ENCODE peak calls at places on chromosomes 4 and X, in eight cellular contexts. C is stimulated activated CD4-positive, alpha-beta T cell treated with anti-CD3 and anti-CD28 coated beads, Interleukin-12 subunit alpha, Interleukin-12 subunit beta, amount 100 ng/mL, for 4 hours; J is NCI-H510A; T is activated naive CD4-positive, alpha-beta T cell treated with Interleukin-2 at 50 U/mL for 16 hours; B is astrocyte of the cerebellum; Q is NCI-H2081; S is kidney glomerular epithelial cell; K is natural killer cell. V is an unnamed sample.

GRCh38 chrX:77938083-77938482 is 27.6 kb downstream of the ATP7A start:
- DNase-seq in C (no peak), J (no peak), T (no peak), B (no peak), Q (no peak), S (no peak), K (no peak), V (no peak)

GRCh38 chr4:179855471-179855870 is 2387.7 kb upstream of the TENM3 start:
- DNase-seq in C (no peak), J (no peak), T (no peak), B (no peak), Q (no peak), S (no peak), K (no peak), V (no peak)

GRCh38 chrX:136200466-136200865 is 50.7 kb downstream of the MAP7D3 start:
- DNase-seq in C (no peak), J (no peak), T (no peak), B (peak; percentile 33), Q (no peak), S (peak; percentile 8), K (no peak), V (no peak)

GRCh38 chr4:89109841-89110540 is 1.3 kb upstream of the TIGD2 start:
- DNase-seq in C (no peak), J (no peak), T (no peak), B (no peak), Q (no peak), S (no peak), K (no peak), V (no peak)

GRCh38 chrX:129590596-129590995 is 50.5 kb downstream of the OCRL start:
- DNase-seq in C (no peak), J (no peak), T (no peak), B (no peak), Q (no peak), S (no peak), K (no peak), V (no peak)

GRCh38 chrX:153600032-153600373 is 1.1 kb upstream of the CCNQ start:
- DNase-seq in C (no peak), J (no peak), T (peak; percentile 2), B (no peak), Q (no peak), S (peak; percentile 4), K (no peak), V (no peak)

GRCh38 chr4:83054928-83055327 is 19.9 kb downstream of the COPS4 start:
- DNase-seq in C (no peak), J (no peak), T (no peak), B (peak; percentile 9), Q (no peak), S (peak; percentile 9), K (no peak), V (no peak)

GRCh38 chrX:21748235-21748634 is 9.7 kb downstream of the SMPX start:
- DNase-seq in C (no peak), J (no peak), T (no peak), B (no peak), Q (no peak), S (no peak), K (no peak), V (no peak)

GRCh38 chrX:10900585-10901289 is 210.4 kb upstream of the HCCS start:
- DNase-seq in C (no peak), J (no peak), T (no peak), B (peak; percentile 49), Q (no peak), S (peak; percentile 29), K (no peak), V (no peak)

GRCh38 chr4:98260579-98261290 is 449 bp upstream of the RAP1GDS1 start:
- DNase-seq in C (peak; percentile 93), J (peak; percentile 86), T (peak; percentile 94), B (peak; percentile 94), Q (peak; percentile 91), S (peak; percentile 96), K (peak; percentile 78), V (peak; percentile 59)

GRCh38 chr4:140947507-140947906 is 185.8 kb downstream of the RNF150 start:
- DNase-seq in C (no peak), J (no peak), T (no peak), B (no peak), Q (no peak), S (no peak), K (no peak), V (no peak)

GRCh38 chrX:11111947-11112346 is 815 bp downstream of the HCCS start:
- DNase-seq in C (no peak), J (no peak), T (no peak), B (no peak), Q (no peak), S (no peak), K (no peak), V (no peak)

GRCh38 chr4:123701046-123701445 is 304.5 kb downstream of the SPRY1 start:
- DNase-seq in C (no peak), J (no peak), T (no peak), B (no peak), Q (no peak), S (no peak), K (no peak), V (no peak)

GRCh38 chr4:96009720-96010119 is 169.8 kb downstream of the PDHA2 start:
- DNase-seq in C (no peak), J (no peak), T (no peak), B (peak; percentile 49), Q (no peak), S (no peak), K (no peak), V (no peak)

GRCh38 chrX:104712515-104712914 is 146.5 kb downstream of the IL1RAPL2 start:
- DNase-seq in C (no peak), J (no peak), T (no peak), B (no peak), Q (no peak), S (peak; percentile 0), K (no peak), V (no peak)

GRCh38 chr4:61385302-61385701 is 185.2 kb downstream of the ADGRL3 start:
- DNase-seq in C (no peak), J (no peak), T (no peak), B (no peak), Q (no peak), S (no peak), K (no peak), V (no peak)

GRCh38 chrX:31012509-31013025 is 59.3 kb downstream of the FTHL17 start:
- DNase-seq in C (no peak), J (no peak), T (no peak), B (no peak), Q (no peak), S (no peak), K (no peak), V (no peak)

GRCh38 chrX:40877869-40878268 is 142.5 kb upstream of the MED14 start:
- DNase-seq in C (no peak), J (no peak), T (no peak), B (no peak), Q (peak; percentile 0), S (no peak), K (no peak), V (no peak)

GRCh38 chr4:112735474-112735951 is 98.6 kb downstream of the LARP7 start:
- DNase-seq in C (no peak), J (no peak), T (no peak), B (no peak), Q (no peak), S (no peak), K (no peak), V (no peak)

GRCh38 chr4:142696334-142697122 is 149.6 kb downstream of the INPP4B start:
- DNase-seq in C (no peak), J (no peak), T (peak; percentile 12), B (no peak), Q (no peak), S (no peak), K (no peak), V (no peak)

GRCh38 chr4:150874386-150875226 is 140.5 kb downstream of the LRBA start:
- DNase-seq in C (no peak), J (no peak), T (no peak), B (no peak), Q (peak; percentile 55), S (peak; percentile 56), K (no peak), V (no peak)

GRCh38 chr4:142801966-142802365 is 44.1 kb downstream of the INPP4B start:
- DNase-seq in C (no peak), J (no peak), T (no peak), B (no peak), Q (no peak), S (no peak), K (no peak), V (no peak)

GRCh38 chr4:45442466-45442865 is 681.4 kb downstream of the GABRG1 start:
- DNase-seq in C (no peak), J (no peak), T (no peak), B (peak; percentile 11), Q (peak; percentile 31), S (peak; percentile 49), K (no peak), V (no peak)

GRCh38 chrX:103157511-103158316 is 57.2 kb upstream of the BEX4 start:
- DNase-seq in C (no peak), J (no peak), T (no peak), B (peak; percentile 5), Q (peak; percentile 48), S (peak; percentile 2), K (no peak), V (no peak)

GRCh38 chr4:109701566-109702399 is 1.5 kb downstream of the CASP6 start:
- DNase-seq in C (no peak), J (no peak), T (no peak), B (no peak), Q (peak; percentile 3), S (no peak), K (no peak), V (no peak)

GRCh38 chr4:71133491-71133890 is 140.0 kb downstream of the DCK start:
- DNase-seq in C (no peak), J (no peak), T (no peak), B (no peak), Q (no peak), S (no peak), K (no peak), V (no peak)

GRCh38 chr4:179353791-179354190 is 1911.6 kb upstream of the AGA start:
- DNase-seq in C (no peak), J (no peak), T (no peak), B (no peak), Q (no peak), S (no peak), K (no peak), V (no peak)

GRCh38 chrX:10175317-10175871 is 18.6 kb downstream of the CLCN4 start:
- DNase-seq in C (no peak), J (no peak), T (no peak), B (peak; percentile 56), Q (no peak), S (no peak), K (no peak), V (no peak)

GRCh38 chrX:154799554-154800348 is 5.5 kb downstream of the MPP1 start:
- DNase-seq in C (no peak), J (peak; percentile 77), T (no peak), B (peak; percentile 4), Q (peak; percentile 95), S (no peak), K (no peak), V (no peak)

GRCh38 chrX:71367396-71367795 is 1.2 kb downstream of the TAF1 start:
- DNase-seq in C (peak; percentile 5), J (no peak), T (peak; percentile 27), B (no peak), Q (no peak), S (no peak), K (no peak), V (no peak)

GRCh38 chr4:17580969-17581368 is 4.0 kb downstream of the LAP3 start:
- DNase-seq in C (no peak), J (no peak), T (no peak), B (peak; percentile 63), Q (no peak), S (peak; percentile 33), K (no peak), V (no peak)

GRCh38 chr4:184653650-184654049 is 4.1 kb downstream of the PRIMPOL start:
- DNase-seq in C (no peak), J (no peak), T (no peak), B (peak; percentile 34), Q (no peak), S (no peak), K (no peak), V (peak; percentile 62)

GRCh38 chr4:15536552-15537499 is 67.1 kb downstream of the CC2D2A start:
- DNase-seq in C (no peak), J (peak; percentile 2), T (no peak), B (no peak), Q (no peak), S (no peak), K (no peak), V (no peak)

GRCh38 chrX:129876734-129877395 is 29.1 kb upstream of the UTP14A start:
- DNase-seq in C (no peak), J (peak; percentile 77), T (no peak), B (peak; percentile 64), Q (peak; percentile 7), S (peak; percentile 4), K (no peak), V (no peak)